ENCODE peak calls at places on chromosomes 5 and 9, in eight cellular contexts. M is lower lobe of right lung, P is pulmonary artery endothelial cell, U is ELR, I is pancreas, O is NCI-H69, Y is Kasumi-1, Q is tibial artery. N is an unnamed sample.

GRCh38 chr5:42772265-42772993 is 15.8 kb downstream of the CCDC152 start:
- DNase-seq in Q (peak; percentile 19), Y (no peak), U (no peak), P (no peak), O (no peak), I (no peak), M (no peak), N (no peak)

GRCh38 chr5:1880377-1881272 is 2.1 kb downstream of the IRX4 start:
- DNase-seq in M (no peak), P (no peak), Q (no peak), U (no peak), Y (no peak), I (no peak), O (no peak), N (no peak)

GRCh38 chr5:17261075-17261474 is 43.6 kb downstream of the BASP1 start:
- DNase-seq in O (peak; percentile 34), P (no peak), M (no peak), I (no peak), Y (no peak), Q (no peak), U (no peak), N (no peak)

GRCh38 chr9:20284601-20285289 is 337.6 kb downstream of the MLLT3 start:
- DNase-seq in Q (no peak), I (no peak), U (no peak), P (no peak), Y (no peak), O (no peak), M (no peak), N (no peak)

GRCh38 chr9:134205636-134206316 is 41.4 kb upstream of the RNU6ATAC start:
- DNase-seq in Y (no peak), Q (peak; percentile 65), P (peak; percentile 63), O (peak; percentile 86), M (peak; percentile 16), I (no peak), U (peak; percentile 9), N (no peak)

GRCh38 chr5:54243483-54244080 is 66.8 kb downstream of the ARL15 start:
- DNase-seq in I (no peak), Y (peak; percentile 74), O (peak; percentile 67), U (peak; percentile 62), M (no peak), Q (no peak), P (no peak), N (no peak)

GRCh38 chr9:94182532-94182931 is 76.6 kb upstream of the ZNF169 start:
- DNase-seq in P (no peak), Q (no peak), I (no peak), O (no peak), U (no peak), M (no peak), Y (no peak), N (no peak)

GRCh38 chr9:137365056-137365455 is 57.9 kb downstream of the EXD3 start:
- DNase-seq in Q (no peak), O (no peak), I (no peak), U (no peak), P (no peak), M (peak; percentile 46), Y (peak; percentile 40), N (no peak)

GRCh38 chr5:59206132-59206581 is 623.3 kb downstream of the RAB3C start:
- DNase-seq in M (no peak), O (peak; percentile 23), P (peak; percentile 10), Q (no peak), U (peak; percentile 76), Y (no peak), I (no peak), N (no peak)

GRCh38 chr9:34179528-34180138 is 790 bp downstream of the UBAP1 start:
- DNase-seq in Q (no peak), O (peak; percentile 71), M (no peak), U (peak; percentile 50), Y (no peak), P (no peak), I (no peak), N (no peak)

GRCh38 chr5:33153373-33153772 is 287.4 kb upstream of the TARS1 start:
- DNase-seq in Q (no peak), Y (no peak), O (no peak), I (no peak), P (no peak), M (no peak), U (no peak), N (no peak)

GRCh38 chr9:81420024-81420423 is 269.3 kb downstream of the TLE1 start:
- DNase-seq in Q (no peak), P (no peak), Y (no peak), U (no peak), O (no peak), I (no peak), M (no peak), N (no peak)

GRCh38 chr9:97510797-97511761 is 9.6 kb downstream of the TMOD1 start:
- DNase-seq in I (no peak), Q (no peak), U (peak; percentile 79), P (peak; percentile 90), O (peak; percentile 61), M (no peak), Y (no peak), N (no peak)